ENCODE peak calls at places on chromosomes 5 and 9, in five cellular contexts. J is cardiac fibroblast, N is NCI-H1092 treated with DMSO at 0.1 percent for 48 hours, W is GM06990, S is dorsolateral prefrontal cortex. C is an unnamed sample.

GRCh38 chr5:157047898-157048297 is 11.0 kb downstream of the HAVCR1 start:
- DNase-seq in J (no peak), N (no peak), W (no peak), S (no peak), C (no peak)

GRCh38 chr5:172499287-172499686 is 45.0 kb upstream of the SH3PXD2B start:
- DNase-seq in J (no peak), N (no peak), W (no peak), S (no peak), C (peak; percentile 38)

GRCh38 chr9:121246821-121247511 is 21.0 kb upstream of the GSN start:
- DNase-seq in J (peak; percentile 96), N (no peak), W (no peak), S (no peak), C (peak; percentile 70)

GRCh38 chr5:98927242-98927987 is 1.4 kb downstream of the CHD1 start:
- DNase-seq in J (peak; percentile 73), N (no peak), W (peak; percentile 31), S (no peak), C (no peak)

GRCh38 chr5:33657804-33658435 is 217.2 kb downstream of the TARS1 start:
- DNase-seq in J (no peak), N (no peak), W (no peak), S (no peak), C (no peak)

GRCh38 chr5:111415053-111415452 is 97.3 kb downstream of the STARD4 start:
- DNase-seq in J (no peak), N (no peak), W (no peak), S (no peak), C (no peak)

GRCh38 chr9:93096131-93096802 is at the start of gene CARD19:
- DNase-seq in J (peak; percentile 24), N (no peak), W (no peak), S (no peak), C (peak; percentile 71)

GRCh38 chr5:79474416-79475173 is 39.3 kb downstream of the HOMER1 start:
- DNase-seq in J (no peak), N (no peak), W (no peak), S (no peak), C (no peak)

GRCh38 chr9:81526587-81526986 is 162.8 kb downstream of the TLE1 start:
- DNase-seq in J (peak; percentile 90), N (no peak), W (no peak), S (no peak), C (no peak)

GRCh38 chr5:94433393-94434149 is 184.8 kb downstream of the KIAA0825 start:
- DNase-seq in J (peak; percentile 95), N (no peak), W (no peak), S (no peak), C (peak; percentile 68)

GRCh38 chr5:171155621-171156020 is 153.4 kb upstream of the TLX3 start:
- DNase-seq in J (peak; percentile 68), N (no peak), W (no peak), S (no peak), C (no peak)

GRCh38 chr5:175718401-175719108 is 60.7 kb downstream of the HRH2 start:
- DNase-seq in J (peak; percentile 27), N (peak; percentile 6), W (no peak), S (peak; percentile 74), C (no peak)

GRCh38 chr5:177264178-177264577 is 39.3 kb downstream of the RAB24 start:
- DNase-seq in J (no peak), N (no peak), W (no peak), S (no peak), C (no peak)

GRCh38 chr5:174917976-174918554 is 193.7 kb downstream of the MSX2 start:
- DNase-seq in J (no peak), N (no peak), W (no peak), S (no peak), C (no peak)

GRCh38 chr9:99762470-99762869 is 59.2 kb upstream of the NR4A3 start:
- DNase-seq in J (no peak), N (no peak), W (peak; percentile 31), S (no peak), C (no peak)

GRCh38 chr9:137464291-137464999 is 5.3 kb upstream of the NSMF start:
- DNase-seq in J (no peak), N (no peak), W (no peak), S (no peak), C (no peak)

GRCh38 chr9:130728721-130729120 is 35.1 kb downstream of the EXOSC2 start:
- DNase-seq in J (peak; percentile 76), N (no peak), W (no peak), S (no peak), C (no peak)

GRCh38 chr5:14011089-14012004 is 66.9 kb upstream of the DNAH5 start:
- DNase-seq in J (peak; percentile 88), N (peak; percentile 95), W (peak; percentile 83), S (peak; percentile 76), C (peak; percentile 87)

GRCh38 chr5:43627028-43627427 is 24.0 kb downstream of the NNT start:
- DNase-seq in J (peak; percentile 84), N (peak; percentile 5), W (no peak), S (no peak), C (no peak)

GRCh38 chr5:140214831-140215230 is 39.8 kb downstream of the CYSTM1 start:
- DNase-seq in J (peak; percentile 44), N (no peak), W (no peak), S (no peak), C (no peak)

GRCh38 chr9:7186175-7186574 is 428.4 kb downstream of the KDM4C start:
- DNase-seq in J (peak; percentile 52), N (no peak), W (no peak), S (no peak), C (no peak)

GRCh38 chr5:32042571-32042970 is 131.5 kb downstream of the GOLPH3 start:
- DNase-seq in J (no peak), N (no peak), W (no peak), S (no peak), C (no peak)

GRCh38 chr5:91357012-91357634 is 26.0 kb downstream of the ARRDC3 start:
- DNase-seq in J (no peak), N (no peak), W (no peak), S (no peak), C (no peak)

GRCh38 chr9:125521462-125522327 is 185.3 kb downstream of the MAPKAP1 start:
- DNase-seq in J (peak; percentile 97), N (no peak), W (peak; percentile 24), S (no peak), C (no peak)

GRCh38 chr9:14806941-14807340 is 84.4 kb upstream of the CER1 start:
- DNase-seq in J (peak; percentile 6), N (no peak), W (no peak), S (no peak), C (no peak)

GRCh38 chr5:10673407-10673806 is 87.6 kb downstream of the DAP start:
- DNase-seq in J (no peak), N (no peak), W (no peak), S (no peak), C (no peak)

GRCh38 chr9:35974800-35975199 is 16.8 kb upstream of the OR2S2 start:
- DNase-seq in J (no peak), N (no peak), W (no peak), S (no peak), C (no peak)

C was measured in right atrium auricular region.